ENCODE peak calls at places on chromosome 2, in nine cellular contexts. One of them, this sample, is unnamed.

GRCh38 chr2:78077637-78078036 is 555.5 kb upstream of the LRRTM4 start:
- DNase-seq in Right ventricle myocardium inferior: no peak
- DNase-seq in mesendoderm: peak; percentile 42
- DNase-seq in HFFc6: no peak
- DNase-seq in foreskin melanocyte: no peak
- DNase-seq in spleen: no peak
- DNase-seq in stimulated activated CD4-positive, alpha-beta T cell treated with anti-CD3 and anti-CD28 coated beads, Interleukin-1b, Interleukin-23, amount 100 ng/mL, for 1 hour: no peak
- DNase-seq in cardiac fibroblast: no peak
- DNase-seq in dermis blood vessel endothelial cell: no peak
- DNase-seq in this sample: no peak

GRCh38 chr2:181680937-181681811 is 857 bp upstream of the NEUROD1 start:
- DNase-seq in cardiac fibroblast: no peak
- DNase-seq in Right ventricle myocardium inferior: no peak
- DNase-seq in stimulated activated CD4-positive, alpha-beta T cell treated with anti-CD3 and anti-CD28 coated beads, Interleukin-1b, Interleukin-23, amount 100 ng/mL, for 1 hour: no peak
- DNase-seq in foreskin melanocyte: no peak
- DNase-seq in mesendoderm: no peak
- DNase-seq in spleen: peak; percentile 66
- DNase-seq in dermis blood vessel endothelial cell: no peak
- DNase-seq in HFFc6: no peak
- DNase-seq in this sample: peak; percentile 61

GRCh38 chr2:170221317-170222288 is 43.7 kb downstream of the MYO3B start:
- DNase-seq in stimulated activated CD4-positive, alpha-beta T cell treated with anti-CD3 and anti-CD28 coated beads, Interleukin-1b, Interleukin-23, amount 100 ng/mL, for 1 hour: no peak
- DNase-seq in dermis blood vessel endothelial cell: peak; percentile 76
- DNase-seq in Right ventricle myocardium inferior: no peak
- DNase-seq in cardiac fibroblast: peak; percentile 56
- DNase-seq in HFFc6: peak; percentile 18
- DNase-seq in foreskin melanocyte: no peak
- DNase-seq in spleen: no peak
- DNase-seq in mesendoderm: no peak
- DNase-seq in this sample: no peak

GRCh38 chr2:48844418-48845155 is 89.1 kb upstream of the LHCGR start:
- DNase-seq in HFFc6: no peak
- DNase-seq in spleen: no peak
- DNase-seq in dermis blood vessel endothelial cell: no peak
- DNase-seq in mesendoderm: no peak
- DNase-seq in foreskin melanocyte: peak; percentile 69
- DNase-seq in stimulated activated CD4-positive, alpha-beta T cell treated with anti-CD3 and anti-CD28 coated beads, Interleukin-1b, Interleukin-23, amount 100 ng/mL, for 1 hour: no peak
- DNase-seq in Right ventricle myocardium inferior: no peak
- DNase-seq in cardiac fibroblast: peak; percentile 62
- DNase-seq in this sample: no peak

GRCh38 chr2:9199716-9200633 is 6.6 kb upstream of the ASAP2 start:
- DNase-seq in spleen: no peak
- DNase-seq in Right ventricle myocardium inferior: no peak
- DNase-seq in mesendoderm: no peak
- DNase-seq in dermis blood vessel endothelial cell: no peak
- DNase-seq in cardiac fibroblast: peak; percentile 84
- DNase-seq in foreskin melanocyte: no peak
- DNase-seq in HFFc6: peak; percentile 58
- DNase-seq in stimulated activated CD4-positive, alpha-beta T cell treated with anti-CD3 and anti-CD28 coated beads, Interleukin-1b, Interleukin-23, amount 100 ng/mL, for 1 hour: no peak
- DNase-seq in this sample: no peak

GRCh38 chr2:46036929-46037328 is 260.3 kb upstream of the EPAS1 start:
- DNase-seq in spleen: no peak
- DNase-seq in mesendoderm: no peak
- DNase-seq in dermis blood vessel endothelial cell: no peak
- DNase-seq in cardiac fibroblast: no peak
- DNase-seq in HFFc6: no peak
- DNase-seq in stimulated activated CD4-positive, alpha-beta T cell treated with anti-CD3 and anti-CD28 coated beads, Interleukin-1b, Interleukin-23, amount 100 ng/mL, for 1 hour: no peak
- DNase-seq in Right ventricle myocardium inferior: no peak
- DNase-seq in foreskin melanocyte: no peak
- DNase-seq in this sample: no peak

GRCh38 chr2:24122356-24123211 is 550 bp downstream of the PFN4 start:
- DNase-seq in dermis blood vessel endothelial cell: peak; percentile 10
- DNase-seq in stimulated activated CD4-positive, alpha-beta T cell treated with anti-CD3 and anti-CD28 coated beads, Interleukin-1b, Interleukin-23, amount 100 ng/mL, for 1 hour: no peak
- DNase-seq in foreskin melanocyte: no peak
- DNase-seq in mesendoderm: peak; percentile 12
- DNase-seq in cardiac fibroblast: peak; percentile 7
- DNase-seq in Right ventricle myocardium inferior: no peak
- DNase-seq in spleen: no peak
- DNase-seq in HFFc6: no peak
- DNase-seq in this sample: no peak

GRCh38 chr2:46893231-46893943 is 22.2 kb downstream of the MCFD2 start:
- DNase-seq in Right ventricle myocardium inferior: no peak
- DNase-seq in mesendoderm: no peak
- DNase-seq in stimulated activated CD4-positive, alpha-beta T cell treated with anti-CD3 and anti-CD28 coated beads, Interleukin-1b, Interleukin-23, amount 100 ng/mL, for 1 hour: no peak
- DNase-seq in dermis blood vessel endothelial cell: no peak
- DNase-seq in cardiac fibroblast: peak; percentile 62
- DNase-seq in foreskin melanocyte: peak; percentile 44
- DNase-seq in HFFc6: no peak
- DNase-seq in spleen: no peak
- DNase-seq in this sample: no peak

GRCh38 chr2:95026471-95027368 is 1.2 kb downstream of the MAL start:
- DNase-seq in mesendoderm: peak; percentile 46
- DNase-seq in HFFc6: no peak
- DNase-seq in stimulated activated CD4-positive, alpha-beta T cell treated with anti-CD3 and anti-CD28 coated beads, Interleukin-1b, Interleukin-23, amount 100 ng/mL, for 1 hour: no peak
- DNase-seq in Right ventricle myocardium inferior: peak; percentile 69
- DNase-seq in spleen: no peak
- DNase-seq in foreskin melanocyte: no peak
- DNase-seq in cardiac fibroblast: no peak
- DNase-seq in dermis blood vessel endothelial cell: no peak
- DNase-seq in this sample: peak; percentile 45

GRCh38 chr2:41413813-41414485 is 633.9 kb upstream of the PKDCC start:
- DNase-seq in mesendoderm: no peak
- DNase-seq in stimulated activated CD4-positive, alpha-beta T cell treated with anti-CD3 and anti-CD28 coated beads, Interleukin-1b, Interleukin-23, amount 100 ng/mL, for 1 hour: no peak
- DNase-seq in foreskin melanocyte: no peak
- DNase-seq in spleen: no peak
- DNase-seq in HFFc6: no peak
- DNase-seq in cardiac fibroblast: peak; percentile 31
- DNase-seq in dermis blood vessel endothelial cell: no peak
- DNase-seq in Right ventricle myocardium inferior: no peak
- DNase-seq in this sample: no peak

GRCh38 chr2:58202409-58202808 is 38.7 kb downstream of the FANCL start:
- DNase-seq in Right ventricle myocardium inferior: no peak
- DNase-seq in dermis blood vessel endothelial cell: no peak
- DNase-seq in mesendoderm: no peak
- DNase-seq in stimulated activated CD4-positive, alpha-beta T cell treated with anti-CD3 and anti-CD28 coated beads, Interleukin-1b, Interleukin-23, amount 100 ng/mL, for 1 hour: no peak
- DNase-seq in foreskin melanocyte: no peak
- DNase-seq in HFFc6: no peak
- DNase-seq in spleen: no peak
- DNase-seq in cardiac fibroblast: no peak
- DNase-seq in this sample: no peak

GRCh38 chr2:134134313-134134706 is 119.6 kb upstream of the MGAT5 start:
- DNase-seq in dermis blood vessel endothelial cell: no peak
- DNase-seq in mesendoderm: no peak
- DNase-seq in Right ventricle myocardium inferior: no peak
- DNase-seq in cardiac fibroblast: no peak
- DNase-seq in stimulated activated CD4-positive, alpha-beta T cell treated with anti-CD3 and anti-CD28 coated beads, Interleukin-1b, Interleukin-23, amount 100 ng/mL, for 1 hour: no peak
- DNase-seq in HFFc6: no peak
- DNase-seq in foreskin melanocyte: no peak
- DNase-seq in spleen: no peak
- DNase-seq in this sample: no peak

GRCh38 chr2:163347982-163348842 is 387.6 kb downstream of the FIGN start:
- DNase-seq in HFFc6: peak; percentile 79
- DNase-seq in Right ventricle myocardium inferior: peak; percentile 88
- DNase-seq in spleen: peak; percentile 82
- DNase-seq in mesendoderm: peak; percentile 99
- DNase-seq in cardiac fibroblast: peak; percentile 92
- DNase-seq in stimulated activated CD4-positive, alpha-beta T cell treated with anti-CD3 and anti-CD28 coated beads, Interleukin-1b, Interleukin-23, amount 100 ng/mL, for 1 hour: no peak
- DNase-seq in foreskin melanocyte: peak; percentile 83
- DNase-seq in dermis blood vessel endothelial cell: peak; percentile 63
- DNase-seq in this sample: peak; percentile 94

GRCh38 chr2:61710711-61711110 is 143.1 kb downstream of the FAM161A start:
- DNase-seq in mesendoderm: no peak
- DNase-seq in HFFc6: no peak
- DNase-seq in cardiac fibroblast: no peak
- DNase-seq in spleen: no peak
- DNase-seq in stimulated activated CD4-positive, alpha-beta T cell treated with anti-CD3 and anti-CD28 coated beads, Interleukin-1b, Interleukin-23, amount 100 ng/mL, for 1 hour: no peak
- DNase-seq in Right ventricle myocardium inferior: no peak
- DNase-seq in foreskin melanocyte: no peak
- DNase-seq in dermis blood vessel endothelial cell: no peak
- DNase-seq in this sample: no peak

GRCh38 chr2:121211251-121211650 is 73.8 kb downstream of the TFCP2L1 start:
- DNase-seq in foreskin melanocyte: no peak
- DNase-seq in dermis blood vessel endothelial cell: no peak
- DNase-seq in spleen: peak; percentile 7
- DNase-seq in cardiac fibroblast: no peak
- DNase-seq in mesendoderm: peak; percentile 28
- DNase-seq in stimulated activated CD4-positive, alpha-beta T cell treated with anti-CD3 and anti-CD28 coated beads, Interleukin-1b, Interleukin-23, amount 100 ng/mL, for 1 hour: no peak
- DNase-seq in HFFc6: no peak
- DNase-seq in Right ventricle myocardium inferior: no peak
- DNase-seq in this sample: no peak

GRCh38 chr2:216680951-216681629 is 14.3 kb downstream of the IGFBP5 start:
- DNase-seq in spleen: peak; percentile 41
- DNase-seq in Right ventricle myocardium inferior: no peak
- DNase-seq in foreskin melanocyte: no peak
- DNase-seq in cardiac fibroblast: no peak
- DNase-seq in stimulated activated CD4-positive, alpha-beta T cell treated with anti-CD3 and anti-CD28 coated beads, Interleukin-1b, Interleukin-23, amount 100 ng/mL, for 1 hour: no peak
- DNase-seq in mesendoderm: no peak
- DNase-seq in dermis blood vessel endothelial cell: no peak
- DNase-seq in HFFc6: no peak
- DNase-seq in this sample: no peak

GRCh38 chr2:104976603-104977120 is 61.2 kb upstream of the MRPS9 start:
- DNase-seq in Right ventricle myocardium inferior: no peak
- DNase-seq in stimulated activated CD4-positive, alpha-beta T cell treated with anti-CD3 and anti-CD28 coated beads, Interleukin-1b, Interleukin-23, amount 100 ng/mL, for 1 hour: no peak
- DNase-seq in dermis blood vessel endothelial cell: no peak
- DNase-seq in foreskin melanocyte: no peak
- DNase-seq in cardiac fibroblast: no peak
- DNase-seq in spleen: peak; percentile 79
- DNase-seq in mesendoderm: peak; percentile 72
- DNase-seq in HFFc6: no peak
- DNase-seq in this sample: no peak

GRCh38 chr2:144382848-144383247 is 137.1 kb downstream of the ZEB2 start:
- DNase-seq in HFFc6: no peak
- DNase-seq in stimulated activated CD4-positive, alpha-beta T cell treated with anti-CD3 and anti-CD28 coated beads, Interleukin-1b, Interleukin-23, amount 100 ng/mL, for 1 hour: no peak
- DNase-seq in foreskin melanocyte: no peak
- DNase-seq in dermis blood vessel endothelial cell: no peak
- DNase-seq in Right ventricle myocardium inferior: no peak
- DNase-seq in mesendoderm: no peak
- DNase-seq in spleen: no peak
- DNase-seq in cardiac fibroblast: peak; percentile 64
- DNase-seq in this sample: no peak